ENCODE peak calls at places on chromosomes 16 and 17, in six cellular contexts. D is tibial artery, Q is tibial nerve, F is GM12864, V is ovary, L is PC-9. U is an unnamed sample.

GRCh38 chr16:52554334-52554733 is 7.4 kb upstream of the TOX3 start:
- DNase-seq in D (no peak), Q (no peak), F (no peak), V (no peak), L (no peak), U (no peak)

GRCh38 chr17:78939615-78940014 is 14.4 kb upstream of the TIMP2 start:
- DNase-seq in D (no peak), Q (no peak), F (no peak), V (no peak), L (no peak), U (no peak)

GRCh38 chr17:8746501-8747236 is 2.0 kb upstream of the CCDC42 start:
- DNase-seq in D (no peak), Q (no peak), F (no peak), V (no peak), L (no peak), U (no peak)

GRCh38 chr17:12982224-12982623 is 35.6 kb downstream of the ELAC2 start:
- DNase-seq in D (no peak), Q (no peak), F (peak; percentile 8), V (no peak), L (no peak), U (no peak)

GRCh38 chr16:86598607-86599318 is 20.4 kb downstream of the FOXL1 start:
- DNase-seq in D (no peak), Q (no peak), F (no peak), V (no peak), L (no peak), U (no peak)

GRCh38 chr16:48471435-48471834 is 86.2 kb upstream of the SIAH1 start:
- DNase-seq in D (no peak), Q (no peak), F (no peak), V (no peak), L (no peak), U (no peak)

GRCh38 chr16:54176376-54176901 is 110.1 kb downstream of the IRX3 start:
- DNase-seq in D (no peak), Q (no peak), F (no peak), V (no peak), L (no peak), U (no peak)

GRCh38 chr17:55437165-55437605 is 15.6 kb upstream of the MMD start:
- DNase-seq in D (no peak), Q (no peak), F (peak; percentile 78), V (no peak), L (no peak), U (no peak)

GRCh38 chr17:70564006-70564620 is 394.8 kb downstream of the KCNJ2 start:
- DNase-seq in D (no peak), Q (no peak), F (no peak), V (no peak), L (no peak), U (no peak)

GRCh38 chr17:39730095-39730921 is at the start of gene MIEN1:
- DNase-seq in D (peak; percentile 85), Q (peak; percentile 85), F (peak; percentile 37), V (peak; percentile 92), L (peak; percentile 95), U (peak; percentile 86)

GRCh38 chr16:12516621-12517309 is 286.9 kb downstream of the CPPED1 start:
- DNase-seq in D (no peak), Q (no peak), F (no peak), V (no peak), L (no peak), U (no peak)

DNA sequence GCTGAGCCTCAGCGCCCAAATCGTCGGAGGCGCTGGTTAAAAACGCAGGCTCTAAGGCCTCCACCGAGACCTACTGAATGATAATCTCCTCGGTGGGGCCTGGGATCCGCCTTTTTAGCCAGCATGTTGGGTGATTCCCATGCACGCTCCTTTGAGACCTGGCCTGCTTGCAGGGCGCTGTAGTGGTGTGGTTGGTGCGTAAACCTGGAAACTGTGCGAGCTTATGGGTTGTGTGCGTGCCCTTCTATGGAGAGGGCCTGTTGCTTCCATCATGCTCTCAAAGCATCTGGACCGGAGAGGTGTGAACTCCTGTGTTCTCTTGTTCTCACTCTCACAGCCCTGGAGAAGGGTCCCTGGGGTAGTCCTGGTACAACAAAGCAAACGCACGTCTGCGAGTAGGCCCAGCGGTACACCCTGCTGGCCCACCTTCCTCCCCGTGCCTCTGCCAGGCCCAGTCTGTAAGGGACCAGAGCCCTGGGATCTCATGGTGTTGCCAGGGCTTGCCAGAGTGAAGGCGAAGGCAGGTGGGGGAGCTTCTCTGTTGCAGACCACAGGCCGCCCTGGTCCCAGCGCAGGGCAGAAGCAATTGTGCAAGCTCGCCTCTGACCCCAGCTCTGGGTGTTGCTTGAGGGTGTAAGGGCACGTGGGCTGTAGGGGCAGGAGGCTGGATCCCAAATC is 759 bp upstream of the LRRC75A start:
- DNase-seq in D (no peak), Q (no peak), F (no peak), V (no peak), L (no peak), U (no peak)
- H3K4me3 ChIP-seq in D (peak overlapping the region; percentile 59), Q (peak overlapping the region; percentile 51), F (no peak overlapping the region), V (peak overlapping the region; percentile 58), L (peak overlapping the region; percentile 52), U (peak overlapping the region; percentile 61)

DNA sequence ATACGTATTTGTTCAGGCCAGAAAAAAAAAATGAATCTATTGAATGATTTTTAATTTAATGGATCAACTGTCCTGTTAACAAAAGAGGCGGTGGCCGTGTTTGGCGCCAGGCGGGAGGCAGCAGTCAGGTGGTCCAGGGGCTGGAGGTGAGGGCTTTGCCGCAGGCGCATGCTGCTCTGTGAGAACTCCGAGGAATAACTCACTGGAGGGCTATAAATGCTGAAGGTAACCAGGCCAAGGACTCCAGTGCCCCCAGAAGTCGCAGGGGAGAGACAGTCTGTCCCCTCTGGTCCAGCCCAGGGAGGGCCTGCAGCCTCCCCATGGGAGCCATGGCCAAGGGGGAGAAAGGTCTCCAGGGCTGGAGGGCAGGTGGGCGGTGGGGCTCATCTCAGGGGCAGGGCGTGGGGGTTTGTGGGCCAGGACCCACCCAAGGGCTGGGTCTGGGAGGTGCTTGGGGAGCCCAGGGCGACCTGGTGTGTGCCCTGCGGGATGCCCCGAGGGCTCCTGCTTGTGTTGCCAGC is 7.1 kb upstream of the BAHCC1 start:
- DNase-seq in D (no peak), Q (no peak), F (no peak), V (peak; percentile 39), L (no peak), U (no peak)
- H3K4me3 ChIP-seq in D (peak overlapping the region; percentile 74), Q (peak overlapping the region; percentile 61), F (no peak overlapping the region), V (no peak overlapping the region), L (no peak overlapping the region), U (peak overlapping the region; percentile 83)

GRCh38 chr16:83675136-83675535 is 132.6 kb upstream of the HSBP1 start:
- DNase-seq in D (peak; percentile 30), Q (no peak), F (no peak), V (no peak), L (no peak), U (no peak)

GRCh38 chr16:83666449-83666848 is 141.3 kb upstream of the HSBP1 start:
- DNase-seq in D (no peak), Q (no peak), F (no peak), V (no peak), L (no peak), U (no peak)

DNA sequence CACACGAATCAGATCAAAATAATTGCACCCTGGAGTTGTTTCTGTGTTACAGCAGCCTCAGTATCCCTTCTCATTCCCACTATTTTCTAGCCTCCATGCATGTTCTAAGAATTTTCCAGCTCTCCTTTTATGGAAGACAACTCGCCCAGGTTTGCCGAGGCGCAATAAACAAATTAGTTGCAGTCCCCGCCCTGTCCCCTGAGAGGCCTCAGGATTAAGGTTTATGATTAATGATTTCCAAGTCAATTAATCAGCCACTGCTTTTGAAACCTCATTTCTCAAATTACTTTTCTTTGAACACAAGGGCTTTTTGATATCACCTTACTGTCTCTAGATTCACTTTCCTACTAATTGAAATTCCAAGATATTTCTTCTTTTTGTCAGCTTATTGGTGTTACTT is 138.3 kb upstream of the HSBP1 start:
- DNase-seq in D (no peak), Q (no peak), F (no peak), V (no peak), L (no peak), U (no peak)
- H3K4me3 ChIP-seq in D (no peak overlapping the region), Q (no peak overlapping the region), F (no peak overlapping the region), V (no peak overlapping the region), L (no peak overlapping the region), U (no peak overlapping the region)

GRCh38 chr16:3774819-3775218 is 57.5 kb upstream of the TRAP1 start:
- DNase-seq in D (no peak), Q (no peak), F (no peak), V (no peak), L (no peak), U (no peak)
- H3K4me3 ChIP-seq in D (no peak overlapping the region), Q (no peak overlapping the region), F (no peak overlapping the region), V (no peak overlapping the region), L (no peak overlapping the region), U (no peak overlapping the region)

DNA sequence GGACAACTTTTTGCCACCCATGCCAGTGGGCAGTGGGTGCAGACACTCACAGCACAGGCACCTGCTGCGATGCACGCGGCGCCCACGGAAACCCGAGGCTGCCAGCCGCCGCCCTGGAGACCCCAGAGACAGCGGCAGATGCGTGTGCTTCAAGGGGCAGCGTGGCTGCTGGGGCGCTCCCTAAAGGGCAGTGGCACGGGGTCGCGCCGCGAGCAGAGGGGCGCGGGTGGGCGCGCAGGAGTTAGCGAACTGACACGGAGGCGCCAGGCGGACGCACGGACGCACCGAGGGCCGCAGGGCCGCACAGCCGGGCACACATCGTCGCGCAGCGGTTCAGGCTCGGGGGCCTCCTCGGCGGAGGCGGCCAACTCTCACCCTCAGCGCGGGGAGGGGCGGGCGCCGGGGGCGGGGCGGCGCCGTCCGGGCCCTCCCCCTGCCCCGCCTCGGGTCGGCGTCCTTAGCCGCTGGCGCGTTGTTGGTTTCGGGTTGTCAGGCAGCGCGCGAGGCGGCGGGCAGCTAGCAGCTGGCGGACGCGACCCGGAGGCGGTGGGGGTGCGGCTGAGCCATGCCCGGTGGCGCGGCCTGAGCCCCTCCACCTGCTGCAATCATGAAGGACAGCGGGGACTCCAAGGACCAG is at the start of gene KIF19:
- DNase-seq in D (no peak), Q (no peak), F (no peak), V (no peak), L (no peak), U (peak; percentile 35)
- H3K4me3 ChIP-seq in D (peak within 1 kb of the TSS; percentile 33), Q (peak within 1 kb of the TSS; percentile 36), F (peak within 1 kb of the TSS; percentile 42), V (peak within 1 kb of the TSS; percentile 21), L (no peak within 1 kb of the TSS), U (peak within 1 kb of the TSS; percentile 69)

GRCh38 chr16:84868328-84868727 is 48.5 kb downstream of the CRISPLD2 start:
- DNase-seq in D (no peak), Q (no peak), F (no peak), V (no peak), L (no peak), U (no peak)

GRCh38 chr16:84864266-84864955 is 44.6 kb downstream of the CRISPLD2 start:
- DNase-seq in D (no peak), Q (no peak), F (no peak), V (no peak), L (no peak), U (no peak)

GRCh38 chr16:84869464-84869863 is 49.7 kb downstream of the CRISPLD2 start:
- DNase-seq in D (no peak), Q (no peak), F (no peak), V (no peak), L (no peak), U (no peak)

GRCh38 chr16:84868829-84869457 is 49.2 kb downstream of the CRISPLD2 start:
- DNase-seq in D (no peak), Q (no peak), F (no peak), V (no peak), L (no peak), U (peak; percentile 66)

GRCh38 chr16:84867696-84868095 is 47.9 kb downstream of the CRISPLD2 start:
- DNase-seq in D (no peak), Q (no peak), F (no peak), V (no peak), L (no peak), U (no peak)
- H3K4me3 ChIP-seq in D (no peak overlapping the region), Q (no peak overlapping the region), F (no peak overlapping the region), V (no peak overlapping the region), L (no peak overlapping the region), U (no peak overlapping the region)